ENCODE peak calls at places on chromosomes 1 and 21, in five cellular contexts. One of them, this sample, is unnamed.

GRCh38 chr1:184442260-184442659 is 55.4 kb downstream of the C1orf21 start:
- DNase-seq in heart right ventricle: no peak
- DNase-seq in body of pancreas: no peak
- DNase-seq in fibroblast of mammary gland: no peak
- DNase-seq in progenitor cell of endocrine pancreas: no peak
- DNase-seq in this sample: no peak

GRCh38 chr1:156444407-156445001 is 56.1 kb downstream of the MEF2D start:
- DNase-seq in fibroblast of mammary gland: peak; percentile 31
- DNase-seq in body of pancreas: no peak
- DNase-seq in heart right ventricle: no peak
- DNase-seq in progenitor cell of endocrine pancreas: no peak
- DNase-seq in this sample: peak; percentile 63

GRCh38 chr1:177172866-177173265 is 2.1 kb downstream of the BRINP2 start:
- DNase-seq in body of pancreas: no peak
- DNase-seq in fibroblast of mammary gland: peak; percentile 76
- DNase-seq in heart right ventricle: no peak
- DNase-seq in progenitor cell of endocrine pancreas: no peak
- DNase-seq in this sample: no peak

GRCh38 chr1:1881727-1882126 is 9.2 kb downstream of the GNB1 start:
- DNase-seq in heart right ventricle: no peak
- DNase-seq in progenitor cell of endocrine pancreas: no peak
- DNase-seq in fibroblast of mammary gland: no peak
- DNase-seq in body of pancreas: no peak
- DNase-seq in this sample: no peak

GRCh38 chr1:173280899-173281660 is 73.9 kb upstream of the TNFSF4 start:
- DNase-seq in body of pancreas: no peak
- DNase-seq in progenitor cell of endocrine pancreas: no peak
- DNase-seq in fibroblast of mammary gland: no peak
- DNase-seq in heart right ventricle: no peak
- DNase-seq in this sample: no peak

GRCh38 chr1:15156807-15157380 is 3.3 kb downstream of the TMEM51 start:
- DNase-seq in body of pancreas: peak; percentile 80
- DNase-seq in fibroblast of mammary gland: no peak
- DNase-seq in heart right ventricle: no peak
- DNase-seq in progenitor cell of endocrine pancreas: no peak
- DNase-seq in this sample: no peak

GRCh38 chr1:31095298-31095981 is 29.9 kb upstream of the PUM1 start:
- DNase-seq in progenitor cell of endocrine pancreas: no peak
- DNase-seq in heart right ventricle: no peak
- DNase-seq in body of pancreas: no peak
- DNase-seq in fibroblast of mammary gland: peak; percentile 67
- DNase-seq in this sample: no peak

GRCh38 chr1:167755568-167756145 is 33.9 kb downstream of the MPZL1 start:
- DNase-seq in progenitor cell of endocrine pancreas: no peak
- DNase-seq in body of pancreas: no peak
- DNase-seq in fibroblast of mammary gland: no peak
- DNase-seq in heart right ventricle: no peak
- DNase-seq in this sample: no peak

GRCh38 chr1:200038987-200039848 is 11.7 kb downstream of the NR5A2 start:
- DNase-seq in fibroblast of mammary gland: peak; percentile 7
- DNase-seq in heart right ventricle: no peak
- DNase-seq in progenitor cell of endocrine pancreas: no peak
- DNase-seq in body of pancreas: peak; percentile 78
- DNase-seq in this sample: peak; percentile 51

GRCh38 chr1:30684881-30685795 is 38.2 kb downstream of the MATN1 start:
- DNase-seq in body of pancreas: peak; percentile 98
- DNase-seq in heart right ventricle: peak; percentile 23
- DNase-seq in progenitor cell of endocrine pancreas: peak; percentile 94
- DNase-seq in fibroblast of mammary gland: no peak
- DNase-seq in this sample: no peak

GRCh38 chr1:97632776-97633175 is 288.1 kb downstream of the DPYD start:
- DNase-seq in heart right ventricle: no peak
- DNase-seq in body of pancreas: no peak
- DNase-seq in progenitor cell of endocrine pancreas: no peak
- DNase-seq in fibroblast of mammary gland: peak; percentile 25
- DNase-seq in this sample: peak; percentile 16

GRCh38 chr1:165353731-165354671 is 2.5 kb downstream of the LMX1A start:
- DNase-seq in progenitor cell of endocrine pancreas: no peak
- DNase-seq in body of pancreas: no peak
- DNase-seq in fibroblast of mammary gland: no peak
- DNase-seq in heart right ventricle: no peak
- DNase-seq in this sample: no peak

GRCh38 chr1:26036756-26037281 is 9.1 kb downstream of the SLC30A2 start:
- DNase-seq in fibroblast of mammary gland: no peak
- DNase-seq in body of pancreas: no peak
- DNase-seq in heart right ventricle: no peak
- DNase-seq in progenitor cell of endocrine pancreas: no peak
- DNase-seq in this sample: no peak

GRCh38 chr21:34074283-34075098 is 1.1 kb downstream of the MRPS6 start:
- DNase-seq in progenitor cell of endocrine pancreas: no peak
- DNase-seq in fibroblast of mammary gland: no peak
- DNase-seq in body of pancreas: no peak
- DNase-seq in heart right ventricle: no peak
- DNase-seq in this sample: peak; percentile 33

GRCh38 chr1:46301406-46302090 is 1.9 kb downstream of the LRRC41 start:
- DNase-seq in heart right ventricle: peak; percentile 38
- DNase-seq in body of pancreas: peak; percentile 58
- DNase-seq in fibroblast of mammary gland: peak; percentile 47
- DNase-seq in progenitor cell of endocrine pancreas: no peak
- DNase-seq in this sample: peak; percentile 48

GRCh38 chr1:42927274-42927841 is 31.3 kb downstream of the SLC2A1 start:
- DNase-seq in progenitor cell of endocrine pancreas: no peak
- DNase-seq in heart right ventricle: no peak
- DNase-seq in body of pancreas: no peak
- DNase-seq in fibroblast of mammary gland: no peak
- DNase-seq in this sample: no peak

GRCh38 chr1:18641005-18641941 is 10.6 kb downstream of the PAX7 start:
- DNase-seq in heart right ventricle: no peak
- DNase-seq in progenitor cell of endocrine pancreas: no peak
- DNase-seq in fibroblast of mammary gland: no peak
- DNase-seq in body of pancreas: no peak
- DNase-seq in this sample: no peak

GRCh38 chr1:112673589-112674439 is 645 bp upstream of the MOV10 start:
- DNase-seq in progenitor cell of endocrine pancreas: no peak
- DNase-seq in fibroblast of mammary gland: peak; percentile 81
- DNase-seq in body of pancreas: peak; percentile 51
- DNase-seq in heart right ventricle: peak; percentile 42
- DNase-seq in this sample: peak; percentile 62

GRCh38 chr21:19029816-19030215 is 626.2 kb upstream of the TMPRSS15 start:
- DNase-seq in fibroblast of mammary gland: no peak
- DNase-seq in heart right ventricle: no peak
- DNase-seq in progenitor cell of endocrine pancreas: no peak
- DNase-seq in body of pancreas: no peak
- DNase-seq in this sample: peak; percentile 6

GRCh38 chr21:39885119-39885848 is 18.0 kb downstream of the PCP4 start:
- DNase-seq in body of pancreas: peak; percentile 30
- DNase-seq in progenitor cell of endocrine pancreas: no peak
- DNase-seq in fibroblast of mammary gland: no peak
- DNase-seq in heart right ventricle: peak; percentile 46
- DNase-seq in this sample: no peak

GRCh38 chr1:48017716-48018115 is 20.5 kb upstream of the TRABD2B start:
- DNase-seq in progenitor cell of endocrine pancreas: no peak
- DNase-seq in fibroblast of mammary gland: peak; percentile 80
- DNase-seq in body of pancreas: no peak
- DNase-seq in heart right ventricle: no peak
- DNase-seq in this sample: peak; percentile 42

GRCh38 chr1:90000934-90001676 is 6.2 kb downstream of the ZNF326 start:
- DNase-seq in body of pancreas: no peak
- DNase-seq in fibroblast of mammary gland: no peak
- DNase-seq in progenitor cell of endocrine pancreas: no peak
- DNase-seq in heart right ventricle: no peak
- DNase-seq in this sample: no peak

GRCh38 chr1:2275796-2276536 is 47.8 kb downstream of the SKI start:
- DNase-seq in body of pancreas: no peak
- DNase-seq in heart right ventricle: no peak
- DNase-seq in fibroblast of mammary gland: peak; percentile 61
- DNase-seq in progenitor cell of endocrine pancreas: no peak
- DNase-seq in this sample: no peak

GRCh38 chr1:212814989-212815388 is 23.3 kb downstream of the TATDN3 start:
- DNase-seq in fibroblast of mammary gland: peak; percentile 17
- DNase-seq in heart right ventricle: no peak
- DNase-seq in body of pancreas: no peak
- DNase-seq in progenitor cell of endocrine pancreas: no peak
- DNase-seq in this sample: peak; percentile 57

GRCh38 chr1:83632906-83633305 is 366.0 kb downstream of the TTLL7 start:
- DNase-seq in heart right ventricle: no peak
- DNase-seq in progenitor cell of endocrine pancreas: no peak
- DNase-seq in fibroblast of mammary gland: no peak
- DNase-seq in body of pancreas: no peak
- DNase-seq in this sample: no peak

GRCh38 chr1:213414901-213415300 is 363.9 kb downstream of the RPS6KC1 start:
- DNase-seq in heart right ventricle: no peak
- DNase-seq in fibroblast of mammary gland: no peak
- DNase-seq in progenitor cell of endocrine pancreas: no peak
- DNase-seq in body of pancreas: no peak
- DNase-seq in this sample: no peak

GRCh38 chr1:68230901-68231626 is 1.3 kb downstream of the WLS start:
- DNase-seq in heart right ventricle: peak; percentile 30
- DNase-seq in fibroblast of mammary gland: no peak
- DNase-seq in progenitor cell of endocrine pancreas: peak; percentile 20
- DNase-seq in body of pancreas: peak; percentile 65
- DNase-seq in this sample: no peak

GRCh38 chr1:109794319-109795132 is 30.8 kb upstream of the EPS8L3 start:
- DNase-seq in fibroblast of mammary gland: peak; percentile 49
- DNase-seq in body of pancreas: no peak
- DNase-seq in progenitor cell of endocrine pancreas: no peak
- DNase-seq in heart right ventricle: peak; percentile 5
- DNase-seq in this sample: no peak

GRCh38 chr1:219542828-219543518 is 69.9 kb downstream of the ZC3H11B start:
- DNase-seq in heart right ventricle: no peak
- DNase-seq in progenitor cell of endocrine pancreas: no peak
- DNase-seq in fibroblast of mammary gland: peak; percentile 59
- DNase-seq in body of pancreas: no peak
- DNase-seq in this sample: no peak

DNA sequence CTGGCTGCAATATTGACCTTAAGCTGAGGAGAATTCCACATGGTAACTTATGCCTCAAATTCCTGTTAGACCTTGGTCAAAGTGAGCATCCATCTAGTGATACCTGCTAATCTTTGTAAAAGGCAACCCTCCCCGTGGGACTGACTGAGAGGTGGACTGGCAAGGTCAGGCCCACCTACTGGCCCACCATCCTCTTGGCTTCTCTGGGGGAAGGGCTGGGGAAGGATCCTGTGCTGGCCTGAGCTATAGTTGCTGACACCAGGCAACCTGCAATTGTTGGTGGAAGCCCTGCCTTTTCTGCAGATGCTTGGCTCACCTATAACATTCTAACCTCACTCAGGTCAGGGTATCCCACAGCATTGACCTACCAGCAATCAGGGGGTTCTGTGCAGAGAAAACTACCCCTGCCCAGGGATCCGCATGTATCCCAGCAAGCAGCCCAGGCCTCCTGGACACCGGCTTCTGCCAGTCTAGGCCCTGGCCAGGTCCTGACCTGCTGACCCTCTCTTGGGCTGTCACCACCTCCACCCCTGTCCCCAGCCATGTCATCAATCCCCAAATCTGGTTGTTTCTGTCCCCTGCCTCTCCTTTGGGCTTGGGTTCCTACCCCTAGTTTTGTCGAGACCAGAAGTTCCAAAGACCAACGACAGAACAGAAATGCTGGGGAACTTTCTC is 108.1 kb upstream of the EDN2 start:
- DNase-seq in body of pancreas: no peak
- DNase-seq in fibroblast of mammary gland: no peak
- DNase-seq in progenitor cell of endocrine pancreas: no peak
- DNase-seq in heart right ventricle: no peak
- DNase-seq in this sample: no peak
- TF ChIP-seq CTCF in body of pancreas: no peak
- TF ChIP-seq CTCF in fibroblast of mammary gland: no peak
- TF ChIP-seq CTCF in progenitor cell of endocrine pancreas: no peak
- TF ChIP-seq CTCF in heart right ventricle: no peak
- TF ChIP-seq CTCF in this sample: no peak

DNA sequence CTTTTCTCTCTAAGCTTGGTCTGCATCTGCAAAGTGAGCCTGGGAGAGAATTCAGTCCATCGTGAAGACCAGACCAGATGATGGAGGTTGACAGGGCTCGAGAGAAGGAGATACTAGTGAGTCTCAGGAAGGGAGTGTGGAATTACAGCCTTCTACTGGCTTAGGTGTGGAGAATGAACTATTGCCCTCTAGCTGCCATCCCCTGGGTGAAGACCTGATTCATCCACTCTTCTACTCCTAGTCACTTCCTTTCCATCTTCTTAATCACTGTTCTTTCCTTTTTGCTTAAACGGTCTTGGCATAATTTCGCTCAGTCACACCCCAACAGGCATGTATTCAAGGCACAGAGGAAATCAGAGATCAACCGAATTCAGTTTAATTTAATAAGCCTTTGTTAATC is 34.0 kb upstream of the HSD17B7 start:
- DNase-seq in heart right ventricle: no peak
- DNase-seq in body of pancreas: no peak
- DNase-seq in fibroblast of mammary gland: peak; percentile 77
- DNase-seq in progenitor cell of endocrine pancreas: no peak
- DNase-seq in this sample: peak; percentile 33
- TF ChIP-seq CTCF in heart right ventricle: peak; percentile 14
- TF ChIP-seq CTCF in body of pancreas: no peak
- TF ChIP-seq CTCF in fibroblast of mammary gland: peak; percentile 20
- TF ChIP-seq CTCF in progenitor cell of endocrine pancreas: no peak
- TF ChIP-seq CTCF in this sample: no peak

DNA sequence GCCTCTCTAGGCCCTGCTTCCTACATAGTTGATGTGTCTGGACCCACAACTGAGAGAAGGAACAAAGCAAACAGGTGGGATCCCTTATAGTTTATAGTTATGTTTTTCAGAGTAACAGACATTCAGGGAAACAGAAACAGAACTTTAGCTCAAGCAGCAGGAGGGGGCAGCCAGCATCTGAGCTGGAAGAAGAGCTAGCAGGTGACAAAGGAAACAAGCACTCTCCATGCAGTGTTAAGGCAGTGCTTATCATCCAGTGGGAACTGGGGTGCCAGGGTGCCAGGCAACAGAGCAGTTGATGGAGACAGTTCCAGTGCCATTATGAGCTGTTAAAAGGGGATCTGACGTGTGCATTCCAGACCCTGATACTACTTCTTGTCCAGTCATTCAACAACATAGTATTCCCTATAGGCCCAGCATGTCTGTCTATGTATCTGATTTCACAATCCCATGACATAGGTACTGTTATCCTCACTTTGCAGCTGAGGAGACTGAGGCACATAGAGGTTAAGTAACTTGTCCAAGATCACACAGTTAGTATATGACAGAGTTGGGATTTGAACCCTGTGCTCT is 13.5 kb downstream of the HIVEP3 start:
- DNase-seq in heart right ventricle: no peak
- DNase-seq in progenitor cell of endocrine pancreas: no peak
- DNase-seq in body of pancreas: no peak
- DNase-seq in fibroblast of mammary gland: no peak
- DNase-seq in this sample: no peak
- TF ChIP-seq CTCF in heart right ventricle: no peak
- TF ChIP-seq CTCF in progenitor cell of endocrine pancreas: no peak
- TF ChIP-seq CTCF in body of pancreas: no peak
- TF ChIP-seq CTCF in fibroblast of mammary gland: no peak
- TF ChIP-seq CTCF in this sample: no peak

DNA sequence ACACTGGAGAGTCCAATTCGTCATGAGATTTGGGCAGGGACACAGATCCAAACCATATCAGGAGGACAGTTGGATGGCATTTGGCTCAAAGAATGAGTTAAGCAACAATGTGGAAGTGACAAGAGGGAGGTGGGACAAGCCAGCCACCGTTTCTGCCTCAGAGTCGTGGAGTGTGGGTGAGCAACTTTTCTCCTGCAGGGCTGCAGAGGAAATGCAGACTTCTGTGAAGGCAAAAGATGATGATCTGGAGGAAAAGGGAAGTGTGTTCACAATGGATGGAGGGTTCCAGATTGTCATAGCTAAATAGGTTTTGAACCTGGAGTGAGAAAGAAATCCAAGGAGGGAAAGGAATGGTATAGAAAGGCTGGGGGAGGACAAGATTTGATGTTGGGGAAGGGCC is 16.4 kb upstream of the KANK4 start:
- DNase-seq in body of pancreas: no peak
- DNase-seq in progenitor cell of endocrine pancreas: no peak
- DNase-seq in heart right ventricle: no peak
- DNase-seq in fibroblast of mammary gland: no peak
- DNase-seq in this sample: no peak
- TF ChIP-seq CTCF in body of pancreas: no peak
- TF ChIP-seq CTCF in progenitor cell of endocrine pancreas: no peak
- TF ChIP-seq CTCF in heart right ventricle: no peak
- TF ChIP-seq CTCF in fibroblast of mammary gland: no peak
- TF ChIP-seq CTCF in this sample: no peak